ENCODE peak calls at places on chromosomes 12 and 14, in eight cellular contexts. V is left lung, G is cardiac fibroblast, F is WTC11, M is tibial artery, Z is lower lobe of right lung, E is sigmoid colon, R is upper lobe of right lung. N is an unnamed sample.

GRCh38 chr12:30822385-30823139 is 67.8 kb upstream of the CAPRIN2 start:
- DNase-seq in G (peak), F (peak), V (peak), M (peak), E (peak), R (peak), Z (peak), N (peak)

GRCh38 chr14:52776816-52777215 is 14.6 kb downstream of the GNPNAT1 start:
- DNase-seq in Z (no peak), E (no peak), M (no peak), V (no peak), G (no peak), F (no peak), R (no peak), N (no peak)

GRCh38 chr12:31517994-31518393 is 72.9 kb downstream of the DENND5B start:
- DNase-seq in G (peak), V (no peak), F (no peak), M (no peak), R (no peak), E (no peak), Z (no peak), N (no peak)

GRCh38 chr14:37194698-37195097 is 3.0 kb upstream of the MIPOL1 start:
- DNase-seq in E (no peak), Z (no peak), F (no peak), M (no peak), G (no peak), R (no peak), V (no peak), N (peak)

GRCh38 chr12:114311966-114312365 is 94.0 kb downstream of the TBX5 start:
- DNase-seq in R (no peak), Z (no peak), V (no peak), M (no peak), F (no peak), G (peak), E (no peak), N (no peak)

GRCh38 chr12:29763301-29763683 is 20.4 kb downstream of the TMTC1 start:
- DNase-seq in R (no peak), V (no peak), Z (no peak), M (no peak), F (no peak), G (no peak), E (no peak), N (no peak)

GRCh38 chr14:26935733-26936132 is 337.9 kb upstream of the NOVA1 start:
- DNase-seq in F (no peak), Z (no peak), R (no peak), V (no peak), G (no peak), M (no peak), E (no peak), N (no peak)

GRCh38 chr14:34301107-34301734 is 160.8 kb downstream of the SPTSSA start:
- DNase-seq in Z (no peak), R (no peak), M (no peak), G (peak), E (no peak), V (no peak), F (no peak), N (peak)

GRCh38 chr12:121534495-121535148 is 46.2 kb downstream of the KDM2B start:
- DNase-seq in R (no peak), G (no peak), M (no peak), F (peak), E (peak), V (peak), Z (no peak), N (no peak)

GRCh38 chr14:106372870-106373657 is 846.7 kb downstream of the TMEM121 start:
- DNase-seq in R (peak), V (peak), G (peak), F (peak), E (no peak), M (no peak), Z (peak), N (peak)

GRCh38 chr12:71967176-71967575 is 28.5 kb downstream of the TPH2 start:
- DNase-seq in M (no peak), R (no peak), Z (no peak), F (no peak), E (no peak), G (no peak), V (no peak), N (no peak)

GRCh38 chr12:40222247-40222646 is 2.5 kb upstream of the LRRK2 start:
- DNase-seq in R (no peak), F (no peak), G (peak), V (no peak), M (no peak), Z (no peak), E (no peak), N (no peak)

GRCh38 chr12:79725987-79726386 is 35.2 kb upstream of the PAWR start:
- DNase-seq in F (no peak), M (no peak), V (no peak), E (no peak), G (peak), Z (no peak), R (no peak), N (no peak)

GRCh38 chr14:70254476-70254961 is 65.8 kb upstream of the SLC8A3 start:
- DNase-seq in M (no peak), R (peak), Z (peak), F (peak), E (no peak), V (peak), G (peak), N (peak)

GRCh38 chr12:77225373-77225772 is 160.0 kb upstream of the E2F7 start:
- DNase-seq in G (no peak), V (no peak), E (no peak), R (no peak), M (no peak), Z (no peak), F (no peak), N (peak)

GRCh38 chr14:55654233-55654632 is 74.2 kb downstream of the KTN1 start:
- DNase-seq in V (no peak), M (no peak), F (no peak), E (no peak), R (no peak), Z (no peak), G (no peak), N (no peak)

GRCh38 chr12:43638786-43639185 is 86.8 kb upstream of the ADAMTS20 start:
- DNase-seq in E (no peak), Z (no peak), F (no peak), M (no peak), R (no peak), G (no peak), V (no peak), N (no peak)

GRCh38 chr14:62655161-62655560 is 390.1 kb downstream of the KCNH5 start:
- DNase-seq in G (peak), M (no peak), R (no peak), V (no peak), E (no peak), Z (no peak), F (no peak), N (no peak)

GRCh38 chr12:25705256-25705655 is 152.2 kb upstream of the LMNTD1 start:
- DNase-seq in G (no peak), E (no peak), V (no peak), F (no peak), Z (no peak), M (no peak), R (no peak), N (no peak)

GRCh38 chr14:57897148-57897547 is 31.3 kb upstream of the SLC35F4 start:
- DNase-seq in M (no peak), G (no peak), V (no peak), Z (no peak), F (no peak), E (no peak), R (no peak), N (no peak)

GRCh38 chr14:95527392-95528002 is 7.4 kb upstream of the GLRX5 start:
- DNase-seq in E (peak), R (no peak), M (peak), Z (no peak), V (no peak), G (peak), F (no peak), N (peak)

GRCh38 chr14:103688906-103689902 is 26.0 kb downstream of the XRCC3 start:
- DNase-seq in M (no peak), Z (peak), F (no peak), E (no peak), V (peak), G (peak), R (peak), N (no peak)

GRCh38 chr14:61478971-61479473 is 157.6 kb downstream of the PRKCH start:
- DNase-seq in Z (no peak), E (no peak), V (no peak), F (no peak), R (no peak), M (peak), G (no peak), N (no peak)

GRCh38 chr14:68109132-68109531 is 289.6 kb downstream of the RAD51B start:
- DNase-seq in E (no peak), G (peak), F (no peak), M (no peak), V (no peak), R (no peak), Z (no peak), N (no peak)

GRCh38 chr12:74317078-74317581 is 220.5 kb upstream of the ATXN7L3B start:
- DNase-seq in Z (no peak), F (no peak), M (no peak), E (no peak), R (no peak), G (peak), V (no peak), N (peak)

GRCh38 chr12:5665615-5666014 is 233.7 kb downstream of the NTF3 start:
- DNase-seq in E (no peak), M (no peak), R (no peak), G (no peak), Z (no peak), V (no peak), F (no peak), N (no peak)

GRCh38 chr12:77231548-77231947 is 166.2 kb upstream of the E2F7 start:
- DNase-seq in Z (peak), R (peak), F (no peak), G (peak), M (peak), V (no peak), E (peak), N (peak)

GRCh38 chr12:3035815-3036702 is 41.1 kb upstream of the TSPAN9 start:
- DNase-seq in F (no peak), R (no peak), M (no peak), V (no peak), G (peak), Z (no peak), E (no peak), N (no peak)

GRCh38 chr12:69044887-69045286 is 111.9 kb upstream of the CPM start:
- DNase-seq in F (no peak), G (no peak), R (no peak), V (no peak), M (no peak), E (no peak), Z (no peak), N (no peak)

GRCh38 chr12:124754949-124755800 is 108.5 kb downstream of the SCARB1 start:
- DNase-seq in E (peak), M (peak), F (peak), R (peak), G (peak), Z (peak), V (peak), N (no peak)

GRCh38 chr14:58026967-58027366 is 125.0 kb downstream of the ARMH4 start:
- DNase-seq in G (no peak), R (no peak), M (no peak), F (no peak), Z (no peak), E (no peak), V (no peak), N (no peak)

GRCh38 chr14:71228711-71229110 is 321.5 kb downstream of the PCNX1 start:
- DNase-seq in M (no peak), Z (no peak), V (no peak), F (no peak), E (no peak), R (no peak), G (no peak), N (peak)

GRCh38 chr14:99468836-99469592 is 11.6 kb downstream of the SETD3 start:
- DNase-seq in G (no peak), R (no peak), M (no peak), E (no peak), Z (no peak), F (no peak), V (no peak), N (no peak)

GRCh38 chr14:87411370-87411769 is 581.6 kb downstream of the GALC start:
- DNase-seq in Z (no peak), V (no peak), E (peak), F (no peak), G (no peak), M (no peak), R (no peak), N (no peak)

GRCh38 chr12:43501705-43502104 is 50.3 kb downstream of the ADAMTS20 start:
- DNase-seq in G (peak), M (no peak), V (no peak), R (no peak), Z (no peak), F (no peak), E (no peak), N (no peak)

GRCh38 chr12:106416273-106416672 is 58.7 kb downstream of the POLR3B start:
- DNase-seq in M (no peak), V (no peak), E (no peak), Z (no peak), G (peak), R (no peak), F (no peak), N (no peak)

GRCh38 chr14:105689722-105690121 is 163.3 kb downstream of the TMEM121 start:
- DNase-seq in M (no peak), F (no peak), E (no peak), R (no peak), G (no peak), V (no peak), Z (no peak), N (no peak)

GRCh38 chr14:36520601-36521525 is 831 bp upstream of the NKX2-1 start:
- DNase-seq in F (peak), E (no peak), R (peak), V (peak), Z (peak), M (no peak), G (no peak), N (peak)

GRCh38 chr12:78641837-78642423 is 222.6 kb upstream of the SYT1 start:
- DNase-seq in Z (no peak), V (no peak), F (no peak), M (no peak), R (no peak), G (peak), E (no peak), N (no peak)
- TF ChIP-seq CTCF in Z (no peak), V (no peak), F (no peak), M (no peak), R (no peak), G (no peak), E (no peak), N (no peak)

DNA sequence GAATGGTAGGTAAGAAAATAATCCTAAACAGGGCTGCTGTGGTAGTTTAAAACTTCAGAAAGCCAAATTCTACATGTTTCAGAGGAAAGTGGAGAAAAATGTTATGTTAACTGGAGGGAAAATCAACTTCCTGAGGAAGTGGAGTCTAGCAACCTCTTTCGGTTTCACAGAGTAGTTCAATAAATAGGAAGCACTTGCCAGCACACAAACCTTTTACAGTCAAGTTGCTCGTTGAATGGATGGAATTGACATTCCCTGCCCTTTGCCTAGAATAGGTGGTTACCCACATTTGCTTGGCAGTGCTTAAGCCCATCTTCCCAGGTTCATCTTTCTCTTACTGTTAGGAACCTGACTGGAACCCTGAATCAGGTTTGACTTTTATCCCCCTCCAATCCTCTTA is 15.9 kb downstream of the ANKRD13A start:
- DNase-seq in M (no peak), Z (no peak), E (no peak), V (no peak), G (no peak), R (no peak), F (no peak), N (no peak)
- TF ChIP-seq CTCF in M (no peak), Z (no peak), E (no peak), V (no peak), G (no peak), R (peak), F (no peak), N (no peak)

GRCh38 chr14:101009531-101009930 is 106.0 kb upstream of the RTL1 start:
- DNase-seq in F (no peak), M (no peak), E (peak), V (no peak), G (no peak), R (peak), Z (no peak), N (no peak)
- TF ChIP-seq CTCF in F (no peak), M (no peak), E (no peak), V (no peak), G (no peak), R (no peak), Z (no peak), N (no peak)

GRCh38 chr12:108237272-108237671 is 101.8 kb downstream of the CMKLR1 start:
- DNase-seq in Z (no peak), E (no peak), G (no peak), R (no peak), M (no peak), F (peak), V (no peak), N (no peak)
- TF ChIP-seq CTCF in Z (no peak), E (no peak), G (no peak), R (peak), M (no peak), F (peak), V (no peak), N (no peak)